ENCODE peak calls at places on chromosomes 6 and 20, in ten cellular contexts. O is left lung, H is transverse colon, S is HepG2, I is bronchial epithelial cell, B is endothelial cell of umbilical vein, D is body of pancreas, W is pancreas, Y is ovary, F is H1. E is an unnamed sample. For H3K27me3 and H3K36me3, the result is how much of the 10 kb centered on the place peaks cover.

GRCh38 chr6:4297348-4297747 is 162.0 kb upstream of the ECI2 start:
- DNase-seq in Y (no peak), D (no peak), F (no peak), H (no peak), B (no peak), O (no peak), I (no peak), S (no peak), W (no peak), E (no peak)

GRCh38 chr20:57781901-57782300 is 72.1 kb upstream of the PMEPA1 start:
- DNase-seq in W (no peak), Y (no peak), S (no peak), D (no peak), I (no peak), H (no peak), F (no peak), B (no peak), O (no peak), E (peak)

GRCh38 chr6:10516953-10517352 is 4.2 kb upstream of the GCNT2 start:
- DNase-seq in F (no peak), S (no peak), O (no peak), D (no peak), W (no peak), B (no peak), Y (no peak), H (no peak), I (no peak), E (no peak)

GRCh38 chr6:12010635-12011275 is 1.4 kb upstream of the HIVEP1 start:
- DNase-seq in W (peak), F (peak), O (peak), B (no peak), D (peak), S (no peak), I (no peak), Y (peak), H (peak), E (peak)

GRCh38 chr6:145086197-145086596 is 649.1 kb downstream of the EPM2A start:
- DNase-seq in Y (no peak), F (no peak), H (no peak), I (no peak), O (no peak), W (no peak), D (no peak), S (no peak), B (no peak), E (no peak)

GRCh38 chr20:62772103-62772611 is 24.1 kb upstream of the MRGBP start:
- DNase-seq in B (no peak), S (no peak), F (no peak), Y (no peak), D (no peak), W (peak), O (peak), H (no peak), I (no peak), E (no peak)

GRCh38 chr20:56628873-56629463 is at the start of gene TFAP2C:
- DNase-seq in I (peak), D (peak), O (peak), B (no peak), S (no peak), Y (peak), H (peak), W (peak), F (peak), E (peak)

GRCh38 chr6:29502181-29502580 is 14.4 kb upstream of the MAS1L start:
- DNase-seq in W (no peak), B (no peak), I (no peak), F (peak), Y (no peak), O (no peak), S (no peak), H (no peak), D (no peak), E (no peak)

GRCh38 chr6:132937466-132937906 is 123.1 kb downstream of the RPS12 start:
- DNase-seq in D (peak), I (peak), W (no peak), B (peak), Y (peak), H (peak), F (peak), S (peak), O (no peak), E (peak)

GRCh38 chr6:42958125-42958524 is 2.4 kb upstream of the GNMT start:
- DNase-seq in S (no peak), F (no peak), B (no peak), Y (no peak), I (no peak), D (no peak), O (no peak), H (no peak), W (no peak), E (no peak)

GRCh38 chr6:10359581-10359980 is 55.3 kb downstream of the TFAP2A start:
- DNase-seq in B (no peak), S (no peak), O (no peak), Y (no peak), H (no peak), I (no peak), D (no peak), F (no peak), W (no peak), E (no peak)

GRCh38 chr6:32174416-32174815 is 1.5 kb downstream of the AGPAT1 start:
- DNase-seq in O (no peak), H (no peak), I (no peak), W (no peak), S (no peak), D (no peak), Y (no peak), F (no peak), B (no peak), E (no peak)

GRCh38 chr20:48812600-48813445 is 15.0 kb downstream of the PREX1 start:
- DNase-seq in D (no peak), H (no peak), I (no peak), Y (no peak), W (no peak), O (no peak), S (no peak), F (no peak), B (no peak), E (no peak)

GRCh38 chr6:1013656-1014430 is 298.1 kb upstream of the FOXQ1 start:
- DNase-seq in D (no peak), F (no peak), B (no peak), Y (no peak), W (no peak), H (no peak), S (no peak), O (no peak), I (no peak), E (no peak)

GRCh38 chr6:129843573-129843972 is 17.5 kb downstream of the TMEM244 start:
- DNase-seq in Y (no peak), H (no peak), D (no peak), W (no peak), I (no peak), S (no peak), F (no peak), O (no peak), B (no peak), E (no peak)

DNA sequence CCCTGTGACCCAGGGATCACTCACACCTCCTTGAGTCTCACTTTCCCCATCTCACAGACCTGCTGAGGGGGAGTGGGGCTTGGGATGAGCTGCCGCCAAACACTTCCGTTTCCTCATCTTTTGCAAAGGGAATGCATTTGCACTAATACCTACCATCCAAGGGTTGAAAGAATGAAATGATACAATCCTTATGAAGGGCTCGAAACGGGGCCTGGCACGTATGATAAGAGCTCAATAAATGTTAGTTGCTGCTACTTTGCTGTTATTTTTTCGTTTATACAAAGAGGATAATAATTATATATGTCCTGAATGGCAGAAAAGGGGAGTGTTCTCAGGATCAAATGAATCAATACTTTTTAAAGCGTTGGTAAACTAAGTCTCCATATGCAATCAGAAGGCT is 6.1 kb upstream of the TFAP2D start:
- DNase-seq in F (no peak), I (no peak), H (no peak), S (no peak), W (no peak), B (no peak), Y (no peak), O (no peak), D (no peak), E (peak)
- H3K27me3 ChIP-seq in F (half or more), I (under half), H (half or more), S (under half), W (under half), B (half or more), Y (under half), O (half or more), D (under half), E (half or more)

GRCh38 chr20:38872491-38873049 is 53.6 kb upstream of the FAM83D start:
- DNase-seq in O (no peak), Y (no peak), I (no peak), D (no peak), W (no peak), F (no peak), S (no peak), H (no peak), B (no peak), E (no peak)
- H3K4me3 ChIP-seq in O (no peak), Y (no peak), I (no peak), D (no peak), W (no peak), F (no peak), S (no peak), H (no peak), B (no peak), E (no peak)

GRCh38 chr6:151430886-151431285 is 21.0 kb downstream of the RMND1 start:
- DNase-seq in B (no peak), H (no peak), O (no peak), F (peak), Y (no peak), W (no peak), I (no peak), D (no peak), S (peak), E (no peak)

GRCh38 chr6:151436300-151436699 is 15.6 kb downstream of the RMND1 start:
- DNase-seq in F (no peak), H (no peak), D (no peak), B (no peak), O (no peak), I (no peak), Y (no peak), W (no peak), S (no peak), E (no peak)

GRCh38 chr6:151431336-151431735 is 20.6 kb downstream of the RMND1 start:
- DNase-seq in S (no peak), Y (no peak), F (peak), B (no peak), D (no peak), H (no peak), O (no peak), W (no peak), I (no peak), E (no peak)

GRCh38 chr6:151434369-151434768 is 17.6 kb downstream of the RMND1 start:
- DNase-seq in I (no peak), W (no peak), Y (no peak), F (no peak), H (no peak), B (no peak), O (no peak), D (no peak), S (no peak), E (no peak)

DNA sequence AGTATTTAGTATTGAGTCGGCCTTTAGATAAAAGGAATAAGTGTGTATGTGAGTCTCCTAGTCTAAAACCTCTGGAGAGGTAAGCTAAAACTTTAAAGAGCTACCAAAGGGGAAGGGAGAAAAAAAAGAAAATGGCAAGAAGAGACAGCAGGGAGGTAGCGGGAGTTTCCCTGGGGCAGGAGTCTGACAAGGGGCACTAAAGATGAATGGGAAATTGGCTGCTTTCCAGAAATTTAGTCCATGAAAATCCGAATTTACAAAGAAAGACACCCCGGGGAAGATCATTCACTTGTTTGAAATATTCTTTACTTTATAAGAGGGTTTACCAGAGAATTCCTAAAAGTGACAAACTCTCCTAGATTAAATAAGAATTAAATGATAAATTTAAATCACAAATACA is 19.3 kb downstream of the RMND1 start:
- DNase-seq in F (no peak), W (no peak), I (no peak), D (no peak), O (no peak), B (no peak), S (no peak), Y (no peak), H (no peak), E (no peak)
- H3K36me3 ChIP-seq in F (under half), W (under half), I (under half), D (under half), O (half or more), B (under half), S (under half), Y (under half), H (under half), E (under half)

GRCh38 chr6:150030611-150031010 is 5.3 kb upstream of the RAET1L start:
- DNase-seq in W (no peak), S (no peak), H (no peak), Y (no peak), B (no peak), D (no peak), I (no peak), O (no peak), F (no peak), E (no peak)
- H3K27me3 ChIP-seq in W (under half), S (half or more), H (under half), Y (under half), B (under half), D (under half), I (under half), O (half or more), F (under half), E (under half)

DNA sequence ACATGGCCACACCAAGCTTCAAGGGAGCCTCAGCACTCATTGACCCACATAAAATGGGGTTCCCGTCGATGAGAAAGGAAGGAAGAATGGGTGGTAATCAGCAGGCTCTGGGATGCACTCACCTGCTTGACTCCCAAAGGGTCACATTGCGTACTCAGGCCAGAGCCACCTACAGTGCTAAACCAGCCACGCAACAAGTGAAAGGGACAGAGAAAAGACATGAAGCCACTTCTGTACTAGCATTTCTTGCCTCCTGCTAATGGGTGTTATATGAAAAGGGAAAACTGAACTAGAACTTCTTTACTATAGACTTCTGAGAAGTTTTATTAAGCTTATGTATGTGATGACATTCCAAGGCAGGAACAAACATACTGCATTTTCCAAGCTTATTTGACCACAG is 95.9 kb upstream of the GCM1 start:
- DNase-seq in D (no peak), I (no peak), O (no peak), Y (no peak), W (no peak), S (no peak), H (no peak), B (no peak), F (no peak), E (no peak)
- H3K4me3 ChIP-seq in D (no peak), I (no peak), O (no peak), Y (no peak), W (no peak), S (no peak), H (no peak), B (no peak), F (no peak), E (no peak)

GRCh38 chr6:146590492-146590891 is 8.3 kb upstream of the ADGB start:
- DNase-seq in Y (no peak), O (no peak), B (no peak), H (no peak), I (peak), F (no peak), W (no peak), S (no peak), D (no peak), E (no peak)

GRCh38 chr6:146592451-146592850 is 6.3 kb upstream of the ADGB start:
- DNase-seq in O (no peak), W (no peak), F (no peak), H (no peak), I (no peak), Y (no peak), B (no peak), S (no peak), D (no peak), E (no peak)

GRCh38 chr6:146595981-146596731 is 2.6 kb upstream of the ADGB start:
- DNase-seq in H (no peak), W (no peak), O (no peak), B (no peak), S (no peak), D (peak), F (no peak), I (peak), Y (no peak), E (no peak)

GRCh38 chr6:146594495-146594894 is 4.3 kb upstream of the ADGB start:
- DNase-seq in Y (no peak), F (no peak), W (no peak), H (no peak), O (no peak), B (no peak), S (no peak), I (no peak), D (peak), E (no peak)

DNA sequence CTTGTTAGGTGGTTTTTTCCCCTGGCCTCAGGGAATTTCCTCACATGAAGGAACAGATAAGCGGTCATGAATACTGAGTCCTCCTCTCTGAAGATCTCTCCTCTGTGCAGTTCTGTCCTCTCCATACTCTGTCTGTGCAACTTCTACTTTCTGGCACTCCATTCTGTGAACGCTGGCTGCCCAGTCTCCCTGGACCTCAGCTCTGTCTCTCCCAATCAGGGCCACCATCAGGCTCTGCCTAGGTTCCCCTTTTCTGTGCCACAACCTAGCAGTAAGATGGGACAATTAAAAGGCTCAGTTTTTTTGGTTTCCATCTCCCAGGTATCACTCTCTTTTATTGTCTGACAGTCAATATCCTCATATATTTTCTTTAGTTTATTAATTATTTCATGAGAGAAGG is 4.8 kb upstream of the ADGB start:
- DNase-seq in W (no peak), F (no peak), S (no peak), H (no peak), O (peak), I (no peak), Y (no peak), D (peak), B (no peak), E (no peak)
- H3K36me3 ChIP-seq in W (under half), F (under half), S (under half), H (under half), O (under half), I (under half), Y (under half), D (under half), B (under half), E (under half)